ENCODE peak calls at places on chromosomes 13 and 19, in six cellular contexts. D is lower leg skin, J is RWPE2, I is astrocyte of the cerebellum, R is RWPE1, F is progenitor cell of endocrine pancreas. W is an unnamed sample.

GRCh38 chr19:3852614-3853254 is 16.1 kb downstream of the ZFR2 start:
- DNase-seq in J (no peak), I (peak), D (no peak), F (no peak), R (peak), W (no peak)

GRCh38 chr13:24127116-24127631 is 33.3 kb upstream of the SPATA13 start:
- DNase-seq in D (no peak), I (no peak), R (no peak), F (no peak), J (no peak), W (no peak)

GRCh38 chr19:13841339-13842293 is 35.3 kb upstream of the NANOS3 start:
- DNase-seq in J (peak), R (no peak), F (no peak), I (no peak), D (peak), W (no peak)

GRCh38 chr13:95948646-95949045 is 104.6 kb downstream of the UGGT2 start:
- DNase-seq in J (no peak), R (no peak), D (no peak), F (no peak), I (peak), W (no peak)

GRCh38 chr13:91101436-91101835 is 246.1 kb upstream of the MIR17HG start:
- DNase-seq in I (peak), R (no peak), F (no peak), D (no peak), J (no peak), W (no peak)

GRCh38 chr13:27022571-27023311 is 148.9 kb downstream of the USP12 start:
- DNase-seq in F (no peak), D (no peak), I (no peak), J (no peak), R (no peak), W (no peak)

GRCh38 chr19:39156230-39156890 is 30.8 kb downstream of the PAK4 start:
- DNase-seq in I (no peak), R (no peak), F (no peak), D (no peak), J (no peak), W (no peak)

GRCh38 chr13:98977568-98978270 is at the start of gene DOCK9:
- DNase-seq in D (no peak), R (peak), F (peak), J (no peak), I (peak), W (no peak)

GRCh38 chr19:36773223-36773579 is 594 bp upstream of the ZNF850 start:
- DNase-seq in D (no peak), R (no peak), I (no peak), F (no peak), J (no peak), W (no peak)

GRCh38 chr19:55488986-55489710 is 912 bp downstream of the SSC5D start:
- DNase-seq in I (no peak), D (no peak), R (no peak), J (no peak), F (no peak), W (peak)

GRCh38 chr19:19628499-19629134 is 597 bp upstream of the LPAR2 start:
- DNase-seq in F (peak), I (no peak), J (no peak), R (peak), D (no peak), W (peak)

GRCh38 chr19:33332248-33332647 is 29.9 kb upstream of the CEBPA start:
- DNase-seq in J (no peak), R (no peak), F (no peak), D (no peak), I (no peak), W (no peak)

GRCh38 chr13:36146513-36147276 is 15.5 kb upstream of the DCLK1 start:
- DNase-seq in R (no peak), D (no peak), F (no peak), I (no peak), J (no peak), W (no peak)

GRCh38 chr13:49679244-49679643 is 12.0 kb downstream of the EBPL start:
- DNase-seq in J (no peak), I (no peak), D (no peak), R (no peak), F (no peak), W (no peak)

GRCh38 chr13:108218044-108218974 is at the start of gene ABHD13:
- DNase-seq in J (peak), D (peak), F (peak), I (peak), R (peak), W (peak)

GRCh38 chr13:30504081-30504480 is 38.3 kb upstream of the HMGB1 start:
- DNase-seq in R (no peak), J (no peak), I (peak), F (no peak), D (no peak), W (no peak)

GRCh38 chr19:48746738-48747575 is at the start of gene IZUMO1:
- DNase-seq in F (peak), I (peak), J (no peak), D (no peak), R (no peak), W (peak)

GRCh38 chr13:83895994-83896580 is 13.8 kb upstream of the SLITRK1 start:
- DNase-seq in D (no peak), J (no peak), F (no peak), R (peak), I (peak), W (no peak)

GRCh38 chr13:41962994-41963393 is 2.1 kb upstream of the VWA8 start:
- DNase-seq in I (no peak), R (peak), J (no peak), F (no peak), D (no peak), W (no peak)

GRCh38 chr13:113063091-113063491 is 42.5 kb upstream of the F7 start:
- DNase-seq in F (no peak), J (peak), I (no peak), R (no peak), D (no peak), W (peak)

GRCh38 chr19:15028490-15028889 is 20.8 kb upstream of the CASP14 start:
- DNase-seq in I (no peak), F (no peak), D (no peak), J (no peak), R (no peak), W (no peak)

GRCh38 chr19:35045667-35046300 is 4.3 kb downstream of the HPN start:
- DNase-seq in J (no peak), D (no peak), I (no peak), R (peak), F (no peak), W (no peak)

GRCh38 chr13:20867408-20867807 is 35.1 kb downstream of the XPO4 start:
- DNase-seq in D (no peak), F (no peak), I (no peak), R (no peak), J (no peak), W (no peak)

GRCh38 chr13:20870829-20871228 is 31.7 kb downstream of the XPO4 start:
- DNase-seq in J (no peak), D (no peak), I (no peak), F (no peak), R (no peak), W (no peak)

GRCh38 chr13:20873348-20873747 is 29.2 kb downstream of the XPO4 start:
- DNase-seq in I (peak), D (no peak), J (no peak), F (no peak), R (peak), W (no peak)

DNA sequence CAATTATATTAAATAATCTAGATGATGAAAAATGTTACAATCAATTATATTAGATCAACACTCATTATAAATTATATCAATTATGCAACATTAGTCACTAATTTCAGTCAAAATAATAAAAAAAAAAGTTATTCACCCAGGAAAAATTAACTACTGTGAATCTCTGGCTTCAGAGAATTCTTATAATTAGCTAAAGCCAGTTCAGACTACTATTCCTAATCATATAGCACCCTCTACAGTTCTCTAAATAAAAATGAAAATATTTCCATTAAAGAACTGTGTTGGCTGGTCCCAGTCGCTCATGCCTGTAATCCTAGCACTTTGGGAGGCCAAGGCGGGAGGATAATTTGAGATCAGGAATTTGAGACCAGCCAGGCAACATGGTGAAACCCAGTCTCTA is 33.0 kb downstream of the XPO4 start:
- DNase-seq in R (no peak), F (no peak), I (no peak), J (no peak), D (no peak), W (no peak)
- TF ChIP-seq CTCF in R (no peak), F (peak), I (peak), J (peak), D (no peak), W (no peak)

DNA sequence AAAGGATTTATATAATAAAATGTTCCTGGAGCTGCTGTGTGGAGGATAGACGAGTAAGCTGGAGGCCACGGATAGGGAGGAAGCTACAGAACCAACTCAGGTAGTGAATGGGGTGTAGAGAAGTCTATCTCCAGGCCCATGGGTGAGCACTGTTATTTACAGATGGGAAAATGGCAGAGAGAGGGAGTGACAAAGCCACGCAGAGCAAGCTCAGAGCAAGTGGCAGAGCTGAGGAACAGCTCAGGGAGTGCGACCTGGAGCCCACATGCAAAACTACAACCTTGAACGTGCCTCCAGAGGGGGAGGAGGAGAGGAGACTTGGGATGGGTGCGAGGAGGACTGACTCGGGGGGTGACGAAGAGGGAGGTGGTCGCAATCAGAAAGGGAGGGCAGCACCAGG is 13.4 kb upstream of the RSPH6A start:
- DNase-seq in R (no peak), I (no peak), D (no peak), J (no peak), F (no peak), W (no peak)
- TF ChIP-seq CTCF in R (no peak), I (no peak), D (no peak), J (no peak), F (no peak), W (no peak)

DNA sequence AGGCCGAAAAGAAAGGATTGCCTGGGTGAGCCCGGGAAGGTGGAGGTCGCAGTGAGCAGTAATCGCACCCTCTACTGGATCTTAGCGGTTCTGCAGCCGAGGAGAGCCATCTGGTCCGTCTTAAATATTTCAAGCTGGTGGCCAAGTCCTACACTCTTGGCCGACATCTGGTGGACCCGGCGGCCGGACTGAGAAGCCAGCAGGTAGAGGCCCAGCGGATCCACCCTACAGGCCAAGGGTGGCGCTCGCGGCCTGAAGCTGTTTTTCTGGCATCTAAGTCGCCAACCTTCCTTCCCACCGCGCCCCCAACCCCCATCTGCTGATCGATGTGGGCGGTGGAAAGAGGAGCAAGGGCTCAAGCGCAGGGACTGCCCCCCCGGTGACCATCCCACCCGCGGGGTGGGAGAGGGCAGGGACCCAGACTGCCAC is 46.5 kb upstream of the ZNF730 start:
- DNase-seq in R (no peak), I (no peak), F (no peak), D (peak), J (no peak), W (peak)
- TF ChIP-seq CTCF in R (no peak), I (peak), F (no peak), D (no peak), J (no peak), W (peak)

GRCh38 chr19:16441661-16442071 is 30.1 kb downstream of the EPS15L1 start:
- DNase-seq in I (no peak), F (peak), J (no peak), R (no peak), D (no peak), W (peak)
- TF ChIP-seq CTCF in I (peak), F (peak), J (peak), R (no peak), D (no peak), W (peak)

GRCh38 chr13:73767747-73768315 is 366.4 kb downstream of the KLF12 start:
- DNase-seq in F (no peak), D (no peak), R (peak), J (no peak), I (no peak), W (peak)
- TF ChIP-seq CTCF in F (peak), D (no peak), R (no peak), J (peak), I (peak), W (peak)

DNA sequence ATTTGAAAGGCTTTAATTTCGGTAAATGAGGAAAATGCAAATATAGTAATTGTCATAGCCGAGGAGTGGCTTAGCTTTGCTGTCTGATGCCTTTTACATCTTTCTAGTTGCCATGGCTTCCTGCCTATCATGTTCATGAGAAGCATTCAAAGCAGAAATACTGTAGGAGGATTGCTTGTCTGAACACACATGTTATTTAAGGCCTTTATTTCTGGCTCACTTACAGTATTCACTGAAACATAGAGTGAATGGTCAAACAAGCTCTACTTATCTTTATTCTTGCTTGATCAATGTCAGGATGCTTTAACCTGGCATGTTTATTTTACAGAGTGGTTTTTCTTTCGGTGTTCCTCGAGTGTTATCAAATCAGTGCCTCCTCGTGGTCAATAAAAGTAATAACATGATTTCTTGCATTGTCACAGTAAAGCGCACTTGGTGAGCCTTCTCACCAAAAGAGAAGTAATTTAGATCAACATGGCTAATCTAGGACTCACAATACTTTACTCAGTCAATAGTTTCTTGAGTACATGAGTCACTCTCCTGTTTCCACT is 73.5 kb upstream of the PCDH17 start:
- DNase-seq in J (no peak), R (no peak), I (no peak), D (no peak), F (no peak), W (no peak)
- TF ChIP-seq CTCF in J (no peak), R (no peak), I (peak), D (no peak), F (peak), W (peak)

GRCh38 chr19:6531163-6531955 is 533 bp downstream of the TNFSF9 start:
- DNase-seq in J (no peak), I (no peak), R (no peak), F (no peak), D (no peak), W (no peak)
- TF ChIP-seq CTCF in J (no peak), I (no peak), R (no peak), F (no peak), D (no peak), W (no peak)

DNA sequence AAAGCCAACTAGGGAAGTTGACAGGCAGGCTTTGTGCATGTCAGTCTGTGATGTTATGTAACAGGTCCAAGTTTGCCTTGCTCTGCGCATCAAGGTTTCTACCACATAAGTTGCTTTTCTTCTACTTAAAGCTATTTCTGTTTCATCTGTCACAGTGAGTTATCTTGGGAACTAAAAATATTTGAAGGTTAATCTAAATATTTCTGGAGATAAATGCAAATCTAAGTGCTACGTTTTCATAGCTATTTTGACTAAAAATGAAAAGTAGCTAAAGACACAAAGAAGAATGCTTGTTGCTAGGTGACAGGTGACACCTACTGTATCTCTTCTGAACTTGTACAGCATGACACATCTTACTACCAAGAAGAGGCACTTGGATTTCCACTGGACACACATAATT is 135.6 kb downstream of the KLF12 start:
- DNase-seq in F (no peak), I (no peak), J (no peak), D (no peak), R (no peak), W (no peak)
- TF ChIP-seq CTCF in F (no peak), I (no peak), J (no peak), D (no peak), R (no peak), W (no peak)